ENCODE peak calls at places on chromosomes 4 and X, in six cellular contexts. O is neuronal stem cell, X is trophoblast cell, Z is IMR-90, D is mesenchymal stem cell, H is H1. T is an unnamed sample.

GRCh38 chr4:96205143-96205542 is 365.2 kb downstream of the PDHA2 start:
- DNase-seq in Z (no peak), H (no peak), D (no peak), O (no peak), X (no peak), T (no peak)

GRCh38 chrX:47218280-47218919 is at the start of gene CDK16:
- DNase-seq in H (no peak), Z (peak; percentile 84), X (peak; percentile 61), D (peak; percentile 81), O (peak; percentile 69), T (peak; percentile 87)

GRCh38 chrX:18871161-18871880 is 112.6 kb downstream of the PHKA2 start:
- DNase-seq in X (no peak), O (no peak), D (no peak), Z (no peak), H (no peak), T (no peak)

GRCh38 chr4:26141916-26142638 is 178.7 kb upstream of the RBPJ start:
- DNase-seq in Z (peak; percentile 83), X (no peak), O (no peak), D (peak; percentile 89), H (no peak), T (no peak)

GRCh38 chr4:73970945-73971344 is 10.9 kb downstream of the PF4 start:
- DNase-seq in D (no peak), H (no peak), X (no peak), O (no peak), Z (no peak), T (no peak)

GRCh38 chr4:152634110-152634760 is 45.6 kb downstream of the TMEM154 start:
- DNase-seq in O (no peak), Z (no peak), D (no peak), X (no peak), H (no peak), T (no peak)

GRCh38 chr4:72366601-72367000 is 202.4 kb downstream of the ADAMTS3 start:
- DNase-seq in O (no peak), Z (no peak), D (no peak), H (no peak), X (no peak), T (no peak)

GRCh38 chr4:89586864-89587263 is 250.1 kb downstream of the SNCA start:
- DNase-seq in Z (peak; percentile 20), H (no peak), O (no peak), X (no peak), D (peak; percentile 28), T (no peak)

GRCh38 chr4:35710343-35710742 is 534.0 kb downstream of the ARAP2 start:
- DNase-seq in O (no peak), H (no peak), D (no peak), Z (no peak), X (no peak), T (no peak)

GRCh38 chr4:57187241-57187640 is 77.1 kb upstream of the IGFBP7 start:
- DNase-seq in D (no peak), X (no peak), H (no peak), O (no peak), Z (no peak), T (no peak)

GRCh38 chr4:40702800-40703151 is 47.0 kb upstream of the NSUN7 start:
- DNase-seq in H (no peak), D (no peak), O (no peak), X (no peak), Z (no peak), T (no peak)

GRCh38 chr4:172982151-172982590 is 186.4 kb upstream of the GALNT7 start:
- DNase-seq in Z (peak; percentile 92), X (peak; percentile 48), O (no peak), D (peak; percentile 70), H (no peak), T (no peak)

GRCh38 chr4:76984788-76985211 is 35.2 kb downstream of the SEPTIN11 start:
- DNase-seq in D (peak; percentile 99), O (peak; percentile 42), X (peak; percentile 97), Z (peak; percentile 100), H (no peak), T (no peak)

GRCh38 chr4:169115897-169116254 is 105.8 kb upstream of the CBR4 start:
- DNase-seq in O (no peak), Z (peak; percentile 99), X (peak; percentile 86), H (no peak), D (peak; percentile 93), T (no peak)

GRCh38 chr4:181854142-181854541 is 389.1 kb upstream of the TENM3 start:
- DNase-seq in O (no peak), H (no peak), X (no peak), Z (no peak), D (no peak), T (no peak)

GRCh38 chr4:152815078-152815477 is 35.3 kb downstream of the ARFIP1 start:
- DNase-seq in D (peak; percentile 42), X (peak; percentile 63), H (no peak), O (no peak), Z (no peak), T (no peak)

GRCh38 chr4:132101526-132101925 is 1047.6 kb upstream of the PCDH10 start:
- DNase-seq in D (peak; percentile 32), X (no peak), H (no peak), Z (peak; percentile 70), O (no peak), T (no peak)

GRCh38 chrX:27590044-27590443 is at the start of gene DCAF8L2:
- DNase-seq in H (no peak), D (no peak), Z (no peak), O (no peak), X (no peak), T (no peak)

GRCh38 chr4:137664416-137664815 is 132.1 kb upstream of the PCDH18 start:
- DNase-seq in H (no peak), D (no peak), O (no peak), X (no peak), Z (peak; percentile 51), T (no peak)

GRCh38 chr4:4990329-4990728 is 28.9 kb downstream of the CYTL1 start:
- DNase-seq in D (no peak), X (no peak), H (no peak), O (no peak), Z (no peak), T (no peak)

GRCh38 chr4:151990201-151990600 is 229.4 kb upstream of the GATB start:
- DNase-seq in H (no peak), D (no peak), O (no peak), Z (peak; percentile 41), X (peak; percentile 70), T (no peak)

GRCh38 chrX:19672211-19672814 is 157.0 kb upstream of the MAP3K15 start:
- DNase-seq in O (no peak), Z (no peak), X (peak; percentile 32), H (no peak), D (no peak), T (no peak)

GRCh38 chr4:128359422-128359821 is 71.8 kb upstream of the PGRMC2 start:
- DNase-seq in O (no peak), H (no peak), X (no peak), D (no peak), Z (no peak), T (no peak)

GRCh38 chr4:6908397-6909112 is 1.1 kb upstream of the TBC1D14 start:
- DNase-seq in X (peak; percentile 78), D (peak; percentile 62), O (no peak), H (no peak), Z (peak; percentile 50), T (no peak)

GRCh38 chr4:83731609-83732008 is 195.7 kb downstream of the GPAT3 start:
- DNase-seq in O (no peak), Z (no peak), H (no peak), X (no peak), D (no peak), T (no peak)

GRCh38 chr4:185656467-185656890 is 121.2 kb upstream of the PDLIM3 start:
- DNase-seq in H (peak; percentile 38), D (peak; percentile 3), Z (peak; percentile 18), X (no peak), O (peak; percentile 4), T (peak; percentile 55)

GRCh38 chr4:118954246-118954645 is 65.6 kb downstream of the SYNPO2 start:
- DNase-seq in D (peak; percentile 21), X (no peak), H (no peak), O (no peak), Z (peak; percentile 42), T (no peak)

GRCh38 chr4:129545599-129546278 is 449.8 kb downstream of the C4orf33 start:
- DNase-seq in D (no peak), Z (no peak), H (no peak), O (no peak), X (no peak), T (no peak)

GRCh38 chr4:67465763-67466052 is 79.6 kb downstream of the CENPC start:
- DNase-seq in X (no peak), D (no peak), Z (no peak), O (no peak), H (no peak), T (no peak)
- H3K14ac ChIP-seq in X (no peak overlapping the region), D (no peak overlapping the region), Z (no peak overlapping the region), O (no peak overlapping the region), H (no peak overlapping the region), T (no peak overlapping the region)

GRCh38 chrX:153524234-153524633 is 6.8 kb downstream of the ATP2B3 start:
- DNase-seq in D (no peak), H (no peak), O (no peak), X (no peak), Z (no peak), T (no peak)

GRCh38 chrX:153523269-153523668 is 5.8 kb downstream of the ATP2B3 start:
- DNase-seq in Z (no peak), O (no peak), H (no peak), D (no peak), X (no peak), T (no peak)

GRCh38 chrX:153521034-153521433 is 3.6 kb downstream of the ATP2B3 start:
- DNase-seq in Z (peak; percentile 45), D (no peak), X (no peak), O (no peak), H (no peak), T (no peak)

GRCh38 chrX:153520286-153520917 is 3.0 kb downstream of the ATP2B3 start:
- DNase-seq in O (no peak), H (no peak), X (peak; percentile 23), Z (no peak), D (no peak), T (no peak)

GRCh38 chrX:153522259-153522658 is 4.8 kb downstream of the ATP2B3 start:
- DNase-seq in X (no peak), H (no peak), Z (no peak), O (no peak), D (no peak), T (peak; percentile 47)
- H3K14ac ChIP-seq in X (no peak overlapping the region), H (no peak overlapping the region), Z (no peak overlapping the region), O (no peak overlapping the region), D (no peak overlapping the region), T (no peak overlapping the region)

DNA sequence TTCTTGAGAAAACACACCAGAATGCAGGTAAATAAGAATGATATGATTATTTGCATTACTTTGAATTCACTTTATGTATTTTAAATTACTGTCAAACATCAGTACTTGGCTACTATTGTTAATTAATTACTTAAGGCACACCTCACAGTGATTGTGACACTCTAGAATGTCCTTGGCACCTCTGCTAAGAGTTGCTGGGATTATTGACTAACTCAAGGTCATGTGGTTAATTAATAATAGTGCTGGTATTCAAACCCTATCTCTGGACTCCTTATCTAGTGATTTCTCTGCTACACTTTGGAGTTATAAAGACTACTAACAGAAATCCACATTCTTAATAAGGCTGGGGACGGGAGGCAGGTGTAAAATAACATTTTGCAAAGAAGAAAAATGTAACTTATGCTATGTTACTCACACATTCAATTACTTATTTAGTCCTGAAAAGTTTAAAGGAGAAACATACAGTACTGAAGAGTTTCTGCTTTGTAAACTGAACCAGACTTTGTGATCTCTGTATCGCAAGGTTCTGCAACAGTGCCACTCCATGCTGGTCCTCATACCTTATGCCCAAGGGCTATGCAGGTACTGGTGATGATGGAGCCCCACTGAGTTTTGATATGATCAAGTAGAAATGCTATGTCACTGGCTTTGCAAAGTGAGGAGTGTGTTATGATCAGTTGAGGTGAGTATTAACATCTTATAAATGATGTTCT is 242.7 kb downstream of the MID1IP1 start:
- DNase-seq in H (no peak), D (no peak), O (no peak), Z (no peak), X (no peak), T (no peak)
- H3K14ac ChIP-seq in H (no peak overlapping the region), D (no peak overlapping the region), O (no peak overlapping the region), Z (no peak overlapping the region), X (no peak overlapping the region), T (no peak overlapping the region)

GRCh38 chrX:2817036-2817435 is 11.7 kb upstream of the GYG2 start:
- DNase-seq in H (no peak), Z (no peak), X (no peak), D (no peak), O (no peak), T (no peak)
- H3K14ac ChIP-seq in H (no peak overlapping the region), Z (no peak overlapping the region), X (no peak overlapping the region), D (no peak overlapping the region), O (no peak overlapping the region), T (no peak overlapping the region)